ENCODE peak calls at places on chromosome 14, in seven cellular contexts. W is H9, N is SK-N-SH, D is stomach, F is OCI-LY7, T is progenitor cell of endocrine pancreas, I is colonic mucosa. E is an unnamed sample.

GRCh38 chr14:77220246-77221017 is 38.8 kb downstream of the TMEM63C start:
- DNase-seq in W (peak; percentile 43), N (no peak), D (no peak), F (peak; percentile 7), T (no peak), I (no peak), E (no peak)

GRCh38 chr14:63760014-63760413 is 32.1 kb upstream of the SGPP1 start:
- DNase-seq in W (no peak), N (no peak), D (no peak), F (no peak), T (no peak), I (no peak), E (no peak)

GRCh38 chr14:75252254-75252837 is 26.3 kb upstream of the FOS start:
- DNase-seq in W (no peak), N (no peak), D (peak; percentile 62), F (no peak), T (no peak), I (peak; percentile 86), E (no peak)

GRCh38 chr14:91155626-91156089 is 41.8 kb downstream of the DGLUCY start:
- DNase-seq in W (no peak), N (no peak), D (no peak), F (no peak), T (no peak), I (peak; percentile 45), E (no peak)

GRCh38 chr14:30610719-30611388 is 11.3 kb upstream of the SCFD1 start:
- DNase-seq in W (no peak), N (peak; percentile 27), D (peak; percentile 60), F (peak; percentile 18), T (no peak), I (peak; percentile 78), E (no peak)

GRCh38 chr14:31947680-31948580 is 129.2 kb upstream of the ARHGAP5 start:
- DNase-seq in W (no peak), N (no peak), D (no peak), F (no peak), T (no peak), I (no peak), E (no peak)

GRCh38 chr14:32254952-32255679 is 52.0 kb upstream of the RNU6-8 start:
- DNase-seq in W (peak; percentile 75), N (peak; percentile 76), D (peak; percentile 69), F (peak; percentile 65), T (peak; percentile 29), I (peak; percentile 75), E (peak; percentile 73)

GRCh38 chr14:21647380-21647779 is 6.3 kb upstream of the OR4E2 start:
- DNase-seq in W (no peak), N (no peak), D (no peak), F (no peak), T (no peak), I (no peak), E (no peak)

GRCh38 chr14:96204151-96205058 is at the start of gene BDKRB2:
- DNase-seq in W (peak; percentile 81), N (peak; percentile 91), D (peak; percentile 72), F (no peak), T (peak; percentile 51), I (peak; percentile 86), E (peak; percentile 84)

GRCh38 chr14:92651793-92652382 is 96.5 kb downstream of the LGMN start:
- DNase-seq in W (no peak), N (no peak), D (peak; percentile 44), F (no peak), T (no peak), I (peak; percentile 48), E (no peak)

GRCh38 chr14:92651106-92651792 is 97.2 kb downstream of the LGMN start:
- DNase-seq in W (no peak), N (no peak), D (peak; percentile 55), F (peak; percentile 12), T (no peak), I (peak; percentile 35), E (no peak)

GRCh38 chr14:92649066-92649465 is 99.4 kb downstream of the LGMN start:
- DNase-seq in W (no peak), N (no peak), D (no peak), F (no peak), T (no peak), I (no peak), E (no peak)

GRCh38 chr14:92650581-92651105 is 97.8 kb downstream of the LGMN start:
- DNase-seq in W (no peak), N (no peak), D (no peak), F (no peak), T (no peak), I (no peak), E (no peak)

DNA sequence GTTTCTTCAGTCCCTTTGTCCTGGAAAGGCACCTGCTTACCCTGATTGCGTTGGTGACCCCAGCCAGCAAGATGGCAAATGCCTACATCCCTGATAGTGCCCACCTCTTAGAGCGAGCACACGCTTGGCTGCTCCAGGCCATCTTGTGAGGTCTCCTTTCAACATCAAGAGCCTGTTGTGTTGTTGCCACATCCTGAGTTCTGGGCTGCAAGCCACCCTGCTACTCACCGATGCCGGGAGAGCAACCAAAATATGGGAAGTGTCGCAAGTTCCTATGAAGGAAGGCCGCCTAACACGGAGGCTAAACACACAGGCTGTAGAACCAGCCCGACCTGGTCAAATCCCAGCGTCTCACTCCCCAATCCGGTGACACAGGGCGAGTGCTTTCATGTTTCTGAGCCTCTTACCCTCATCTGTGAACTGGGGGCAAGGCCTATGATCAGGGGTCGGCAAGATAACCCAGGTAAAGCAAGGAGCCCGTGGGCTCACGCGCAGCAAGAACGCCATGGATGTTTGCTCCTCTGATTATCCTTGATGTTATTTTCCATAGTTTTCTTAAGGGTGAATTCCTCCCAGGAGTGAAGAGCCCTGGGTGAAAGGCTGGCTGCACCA is 98.4 kb downstream of the LGMN start:
- DNase-seq in W (no peak), N (no peak), D (peak; percentile 57), F (no peak), T (no peak), I (no peak), E (no peak)
- TF ChIP-seq CTCF in W (no peak), N (no peak), D (no peak), F (no peak), T (no peak), I (no peak), E (no peak)

GRCh38 chr14:19920021-19920657 is at the start of gene OR4K5:
- DNase-seq in W (no peak), N (no peak), D (no peak), F (no peak), T (no peak), I (no peak), E (no peak)

GRCh38 chr14:19918553-19919264 is 1.7 kb upstream of the OR4K5 start:
- DNase-seq in W (no peak), N (no peak), D (no peak), F (no peak), T (no peak), I (no peak), E (no peak)

GRCh38 chr14:19917243-19917642 is 3.2 kb upstream of the OR4K5 start:
- DNase-seq in W (no peak), N (no peak), D (no peak), F (no peak), T (no peak), I (no peak), E (no peak)

DNA sequence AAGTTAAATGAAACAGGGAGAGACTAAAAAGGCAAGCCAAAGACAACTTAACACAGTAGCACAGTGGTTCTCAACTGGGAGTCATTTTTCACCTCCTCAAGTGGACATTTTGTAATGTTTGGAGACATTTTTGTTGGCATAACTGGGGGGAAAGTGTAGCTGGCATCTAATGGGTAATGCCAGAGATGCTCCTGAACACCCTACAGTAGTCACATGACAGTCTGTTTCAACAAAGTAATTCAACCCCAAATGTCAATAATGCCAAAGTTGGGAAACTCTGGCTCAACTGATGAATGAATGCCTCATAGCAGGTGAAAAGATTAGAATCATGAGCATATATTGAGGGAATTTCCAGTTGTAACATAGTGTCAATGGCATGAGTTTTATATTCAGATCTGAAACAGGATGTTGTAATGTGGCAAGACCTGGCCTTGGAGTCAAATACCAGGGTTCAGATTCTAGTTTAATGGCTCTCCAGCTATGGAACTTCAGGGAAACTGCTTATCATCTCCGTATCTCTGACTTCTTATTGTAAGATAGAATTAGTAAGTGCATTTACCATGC is 2.4 kb upstream of the OR4K5 start:
- DNase-seq in W (no peak), N (no peak), D (no peak), F (no peak), T (no peak), I (no peak), E (no peak)
- TF ChIP-seq CTCF in W (no peak), N (no peak), D (no peak), F (no peak), T (no peak), I (no peak), E (no peak)

GRCh38 chr14:100906420-100906819 is 2.9 kb upstream of the RTL1 start:
- DNase-seq in W (peak; percentile 67), N (peak; percentile 74), D (no peak), F (peak; percentile 26), T (no peak), I (no peak), E (peak; percentile 51)
- TF ChIP-seq CTCF in W (peak; percentile 71), N (peak; percentile 30), D (no peak), F (peak; percentile 77), T (peak; percentile 59), I (no peak), E (no peak)

GRCh38 chr14:86217523-86217922 is 687.6 kb downstream of the FLRT2 start:
- DNase-seq in W (peak; percentile 51), N (no peak), D (no peak), F (no peak), T (no peak), I (no peak), E (no peak)

GRCh38 chr14:86221000-86221399 is 691.1 kb downstream of the FLRT2 start:
- DNase-seq in W (peak; percentile 86), N (no peak), D (no peak), F (no peak), T (peak; percentile 11), I (no peak), E (peak; percentile 49)

DNA sequence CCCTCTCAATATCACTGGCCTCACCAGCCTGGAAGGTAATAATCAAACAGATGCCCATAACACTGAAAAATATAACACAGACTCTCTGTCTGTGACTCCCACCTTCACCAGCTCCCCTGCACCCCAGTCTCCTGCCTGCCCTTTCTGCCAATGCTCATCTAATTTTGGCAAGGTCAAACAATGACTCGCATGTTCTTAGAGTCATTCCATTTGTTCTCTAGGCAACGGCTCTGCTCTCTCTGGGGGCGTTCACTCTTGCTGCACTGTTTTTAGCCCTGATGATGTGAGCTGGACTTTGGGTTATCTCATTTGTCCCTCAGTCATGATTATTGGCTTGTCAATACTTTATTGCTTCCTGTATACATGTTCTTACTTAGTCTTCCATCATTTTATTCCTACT is 691.8 kb downstream of the FLRT2 start:
- DNase-seq in W (no peak), N (no peak), D (no peak), F (no peak), T (no peak), I (no peak), E (peak; percentile 17)
- TF ChIP-seq CTCF in W (no peak), N (no peak), D (no peak), F (no peak), T (no peak), I (no peak), E (no peak)

E was measured in glutamatergic neuron.